ENCODE peak calls at places on chromosomes 5 and 9, in eight cellular contexts. S is GM23338; A is AG04450; E is CD4-positive, CD25-positive, alpha-beta regulatory T cell; R is heart left ventricle; O is ovary; X is transverse colon; Q is uterus. B is an unnamed sample.
A peak's percentile ranks its signal among the peaks of the same experiment; 100 is the strongest.

GRCh38 chr5:83485842-83486241 is 14.3 kb downstream of the VCAN start:
- DNase-seq in S (no peak), A (no peak), E (no peak), R (no peak), O (no peak), X (no peak), Q (no peak), B (no peak)

GRCh38 chr5:2753452-2754409 is 2.3 kb upstream of the IRX2 start:
- DNase-seq in S (peak; percentile 60), A (no peak), E (no peak), R (no peak), O (no peak), X (no peak), Q (no peak), B (no peak)

GRCh38 chr9:127803507-127804352 is 1.0 kb downstream of the FPGS start:
- DNase-seq in S (peak; percentile 59), A (no peak), E (no peak), R (no peak), O (peak; percentile 50), X (peak; percentile 47), Q (no peak), B (peak; percentile 70)

GRCh38 chr5:138654281-138654867 is 79.2 kb upstream of the HSPA9 start:
- DNase-seq in S (no peak), A (peak; percentile 13), E (peak; percentile 81), R (no peak), O (no peak), X (no peak), Q (no peak), B (no peak)

GRCh38 chr9:128190013-128190412 is 1.4 kb downstream of the CIZ1 start:
- DNase-seq in S (no peak), A (no peak), E (no peak), R (no peak), O (no peak), X (no peak), Q (no peak), B (no peak)

GRCh38 chr5:110879675-110880074 is 140.9 kb downstream of the SLC25A46 start:
- DNase-seq in S (no peak), A (no peak), E (no peak), R (no peak), O (no peak), X (no peak), Q (no peak), B (no peak)

GRCh38 chr5:78855026-78855425 is 130.1 kb downstream of the ARSB start:
- DNase-seq in S (no peak), A (no peak), E (no peak), R (no peak), O (no peak), X (no peak), Q (no peak), B (no peak)

GRCh38 chr5:127785098-127785927 is 82.1 kb downstream of the CCDC192 start:
- DNase-seq in S (no peak), A (peak; percentile 64), E (peak; percentile 1), R (no peak), O (no peak), X (no peak), Q (no peak), B (no peak)

GRCh38 chr5:40171971-40172370 is 507.7 kb upstream of the PTGER4 start:
- DNase-seq in S (no peak), A (peak; percentile 13), E (no peak), R (no peak), O (no peak), X (no peak), Q (no peak), B (no peak)

GRCh38 chr5:15105799-15106393 is 234.3 kb upstream of the ANKH start:
- DNase-seq in S (peak; percentile 80), A (no peak), E (peak; percentile 55), R (no peak), O (peak; percentile 33), X (peak; percentile 37), Q (peak; percentile 19), B (no peak)

GRCh38 chr9:121776009-121776738 is 124.7 kb downstream of the DAB2IP start:
- DNase-seq in S (no peak), A (no peak), E (no peak), R (peak; percentile 48), O (peak; percentile 14), X (no peak), Q (no peak), B (peak; percentile 42)

GRCh38 chr5:17748196-17748595 is 113.9 kb downstream of the TAF11L14 start:
- DNase-seq in S (no peak), A (no peak), E (no peak), R (no peak), O (no peak), X (no peak), Q (no peak), B (no peak)

GRCh38 chr5:73743161-73743560 is 117.2 kb downstream of the ARHGEF28 start:
- DNase-seq in S (no peak), A (no peak), E (no peak), R (no peak), O (no peak), X (no peak), Q (no peak), B (no peak)

GRCh38 chr9:112970939-112971338 is 41.1 kb downstream of the ZNF883 start:
- DNase-seq in S (peak; percentile 38), A (no peak), E (no peak), R (no peak), O (no peak), X (no peak), Q (no peak), B (no peak)

GRCh38 chr9:109182940-109183798 is 16.1 kb upstream of the FRRS1L start:
- DNase-seq in S (peak; percentile 73), A (no peak), E (peak; percentile 13), R (no peak), O (peak; percentile 32), X (peak; percentile 30), Q (no peak), B (no peak)

GRCh38 chr5:84115727-84116126 is 269.0 kb downstream of the EDIL3 start:
- DNase-seq in S (no peak), A (no peak), E (no peak), R (no peak), O (no peak), X (no peak), Q (no peak), B (no peak)

GRCh38 chr5:88897748-88898147 is 14.8 kb upstream of the MEF2C start:
- DNase-seq in S (peak; percentile 73), A (no peak), E (no peak), R (no peak), O (no peak), X (no peak), Q (no peak), B (no peak)

GRCh38 chr9:91946196-91946595 is 3.8 kb downstream of the ROR2 start:
- DNase-seq in S (no peak), A (no peak), E (no peak), R (no peak), O (no peak), X (no peak), Q (no peak), B (no peak)

GRCh38 chr9:91943876-91944470 is 6.1 kb downstream of the ROR2 start:
- DNase-seq in S (no peak), A (no peak), E (no peak), R (no peak), O (no peak), X (no peak), Q (no peak), B (no peak)

GRCh38 chr9:91946825-91947224 is 3.2 kb downstream of the ROR2 start:
- DNase-seq in S (no peak), A (no peak), E (no peak), R (no peak), O (no peak), X (no peak), Q (no peak), B (no peak)

GRCh38 chr9:91944711-91945110 is 5.3 kb downstream of the ROR2 start:
- DNase-seq in S (no peak), A (no peak), E (no peak), R (no peak), O (no peak), X (no peak), Q (no peak), B (no peak)

GRCh38 chr9:91945277-91946074 is 4.6 kb downstream of the ROR2 start:
- DNase-seq in S (peak; percentile 70), A (no peak), E (no peak), R (no peak), O (peak; percentile 72), X (peak; percentile 70), Q (peak; percentile 87), B (no peak)
- H3K27me3 ChIP-seq in S (peaks cover 35% of the 10 kb centered on the region), A (peaks cover 18% of the 10 kb centered on the region), E (peaks cover 16% of the 10 kb centered on the region), R (peaks cover 21% of the 10 kb centered on the region), O (no peaks in the 10 kb centered on the region), X (peaks cover 47% of the 10 kb centered on the region), Q (no peaks in the 10 kb centered on the region), B (no peaks in the 10 kb centered on the region)

GRCh38 chr9:116549786-116550660 is 137.1 kb upstream of the TRIM32 start:
- DNase-seq in S (no peak), A (no peak), E (no peak), R (no peak), O (no peak), X (no peak), Q (no peak), B (no peak)
- H3K27ac ChIP-seq in S (no peak overlapping the region), A (no peak overlapping the region), E (no peak overlapping the region), R (peak overlapping the region; percentile 35), O (peak overlapping the region; percentile 17), X (no peak overlapping the region), Q (peak overlapping the region; percentile 42), B (no peak overlapping the region)

GRCh38 chr5:176726746-176727527 is 79.7 kb downstream of the TSPAN17 start:
- DNase-seq in S (no peak), A (no peak), E (peak; percentile 9), R (peak; percentile 44), O (no peak), X (no peak), Q (no peak), B (no peak)

GRCh38 chr5:176725521-176725920 is 78.2 kb downstream of the TSPAN17 start:
- DNase-seq in S (no peak), A (no peak), E (no peak), R (no peak), O (no peak), X (no peak), Q (no peak), B (no peak)

GRCh38 chr5:176724472-176724871 is 77.2 kb downstream of the TSPAN17 start:
- DNase-seq in S (no peak), A (no peak), E (no peak), R (no peak), O (no peak), X (no peak), Q (no peak), B (no peak)

GRCh38 chr5:176721509-176721908 is 74.2 kb downstream of the TSPAN17 start:
- DNase-seq in S (no peak), A (no peak), E (no peak), R (no peak), O (no peak), X (no peak), Q (no peak), B (no peak)

GRCh38 chr5:176723440-176723839 is 76.2 kb downstream of the TSPAN17 start:
- DNase-seq in S (no peak), A (no peak), E (peak; percentile 9), R (no peak), O (no peak), X (no peak), Q (no peak), B (no peak)
- H3K27me3 ChIP-seq in S (no peaks in the 10 kb centered on the region), A (peaks cover 54% of the 10 kb centered on the region), E (no peaks in the 10 kb centered on the region), R (no peaks in the 10 kb centered on the region), O (no peaks in the 10 kb centered on the region), X (peaks cover 26% of the 10 kb centered on the region), Q (no peaks in the 10 kb centered on the region), B (no peaks in the 10 kb centered on the region)

GRCh38 chr5:157248771-157249475 is 17.0 kb upstream of the CYFIP2 start:
- DNase-seq in S (no peak), A (no peak), E (peak; percentile 90), R (no peak), O (no peak), X (peak; percentile 58), Q (no peak), B (no peak)
- H3K27ac ChIP-seq in S (no peak overlapping the region), A (no peak overlapping the region), E (peak overlapping the region; percentile 83), R (no peak overlapping the region), O (no peak overlapping the region), X (peak overlapping the region; percentile 42), Q (no peak overlapping the region), B (no peak overlapping the region)